ENCODE peak calls at places on chromosomes 4 and X, in ten cellular contexts. R is CD4-positive, CD25-positive, alpha-beta regulatory T cell; W is GM23338; L is WERI-Rb-1; T is frontal cortex; D is body of pancreas; O is HFFc6; J is activated T-cell treated with anti-CD3 and anti-CD28 coated beads for 48 hours; V is AG20443; E is A549. P is an unnamed sample.

GRCh38 chrX:47540754-47541538 is 20.1 kb upstream of the ARAF start:
- DNase-seq in R (no peak), W (peak), L (peak), T (peak), D (peak), O (peak), J (no peak), V (peak), E (peak), P (peak)

GRCh38 chrX:50613846-50614245 is 143.2 kb upstream of the DGKK start:
- DNase-seq in R (no peak), W (no peak), L (no peak), T (no peak), D (no peak), O (no peak), J (no peak), V (no peak), E (no peak), P (peak)

GRCh38 chrX:116975517-116975916 is 512.7 kb upstream of the CT83 start:
- DNase-seq in R (no peak), W (no peak), L (no peak), T (no peak), D (no peak), O (no peak), J (no peak), V (no peak), E (no peak), P (no peak)

GRCh38 chr4:108223313-108223712 is 54.6 kb upstream of the LEF1 start:
- DNase-seq in R (no peak), W (no peak), L (no peak), T (no peak), D (no peak), O (no peak), J (no peak), V (no peak), E (no peak), P (no peak)

GRCh38 chrX:20270557-20270880 is 3.8 kb upstream of the RPS6KA3 start:
- DNase-seq in R (no peak), W (no peak), L (no peak), T (no peak), D (no peak), O (peak), J (no peak), V (no peak), E (no peak), P (peak)

GRCh38 chr4:138911903-138912713 is 103.5 kb upstream of the NOCT start:
- DNase-seq in R (no peak), W (no peak), L (no peak), T (no peak), D (peak), O (no peak), J (no peak), V (no peak), E (peak), P (peak)

GRCh38 chr4:140158234-140159030 is 4.4 kb upstream of the MAML3 start:
- DNase-seq in R (no peak), W (no peak), L (peak), T (no peak), D (peak), O (no peak), J (no peak), V (no peak), E (no peak), P (peak)

GRCh38 chr4:4658051-4658450 is 116.2 kb upstream of the STX18 start:
- DNase-seq in R (no peak), W (no peak), L (no peak), T (no peak), D (no peak), O (no peak), J (no peak), V (no peak), E (peak), P (no peak)

GRCh38 chr4:13559414-13559813 is 15.1 kb upstream of the NKX3-2 start:
- DNase-seq in R (no peak), W (peak), L (no peak), T (no peak), D (no peak), O (peak), J (no peak), V (peak), E (no peak), P (peak)

GRCh38 chr4:176271749-176272148 is 2.7 kb upstream of the ASB5 start:
- DNase-seq in R (no peak), W (no peak), L (no peak), T (no peak), D (no peak), O (no peak), J (no peak), V (no peak), E (peak), P (peak)

GRCh38 chrX:31266172-31267076 is 194.6 kb upstream of the FTHL17 start:
- DNase-seq in R (no peak), W (peak), L (peak), T (peak), D (peak), O (no peak), J (peak), V (peak), E (no peak), P (peak)

P was measured in choroid plexus epithelial cell.